ENCODE peak calls at places on chromosomes 4 and X, in ten cellular contexts. One of them, this sample, is unnamed.

GRCh38 chrX:115952417-115953092 is 218.0 kb upstream of the AGTR2 start:
- DNase-seq in OCI-LY7: no peak
- DNase-seq in cardiac muscle cell: no peak
- DNase-seq in stomach: no peak
- DNase-seq in HFF-Myc: no peak
- DNase-seq in astrocyte of the spinal cord: no peak
- DNase-seq in tibial nerve: no peak
- DNase-seq in pancreas: no peak
- DNase-seq in fibroblast of lung: no peak
- DNase-seq in lower leg skin: no peak
- DNase-seq in this sample: no peak

GRCh38 chr4:139651282-139652194 is 14.1 kb upstream of the MGST2 start:
- DNase-seq in OCI-LY7: peak
- DNase-seq in cardiac muscle cell: peak
- DNase-seq in stomach: peak
- DNase-seq in HFF-Myc: peak
- DNase-seq in astrocyte of the spinal cord: peak
- DNase-seq in tibial nerve: peak
- DNase-seq in pancreas: peak
- DNase-seq in fibroblast of lung: peak
- DNase-seq in lower leg skin: peak
- DNase-seq in this sample: peak

GRCh38 chr4:656651-657337 is 17.3 kb downstream of the ATP5ME start:
- DNase-seq in OCI-LY7: no peak
- DNase-seq in cardiac muscle cell: no peak
- DNase-seq in stomach: no peak
- DNase-seq in HFF-Myc: no peak
- DNase-seq in astrocyte of the spinal cord: no peak
- DNase-seq in tibial nerve: no peak
- DNase-seq in pancreas: no peak
- DNase-seq in fibroblast of lung: no peak
- DNase-seq in lower leg skin: no peak
- DNase-seq in this sample: no peak

GRCh38 chr4:72418458-72418857 is 150.6 kb downstream of the ADAMTS3 start:
- DNase-seq in OCI-LY7: no peak
- DNase-seq in cardiac muscle cell: no peak
- DNase-seq in stomach: no peak
- DNase-seq in HFF-Myc: peak
- DNase-seq in astrocyte of the spinal cord: peak
- DNase-seq in tibial nerve: peak
- DNase-seq in pancreas: no peak
- DNase-seq in fibroblast of lung: peak
- DNase-seq in lower leg skin: no peak
- DNase-seq in this sample: peak

GRCh38 chrX:1417921-1418875 is 26.3 kb upstream of the SLC25A6 start:
- DNase-seq in OCI-LY7: no peak
- DNase-seq in cardiac muscle cell: no peak
- DNase-seq in stomach: no peak
- DNase-seq in HFF-Myc: no peak
- DNase-seq in astrocyte of the spinal cord: no peak
- DNase-seq in tibial nerve: no peak
- DNase-seq in pancreas: no peak
- DNase-seq in fibroblast of lung: no peak
- DNase-seq in lower leg skin: no peak
- DNase-seq in this sample: no peak

GRCh38 chrX:80841259-80841658 is 31.6 kb upstream of the BRWD3 start:
- DNase-seq in OCI-LY7: no peak
- DNase-seq in cardiac muscle cell: no peak
- DNase-seq in stomach: no peak
- DNase-seq in HFF-Myc: no peak
- DNase-seq in astrocyte of the spinal cord: no peak
- DNase-seq in tibial nerve: no peak
- DNase-seq in pancreas: no peak
- DNase-seq in fibroblast of lung: no peak
- DNase-seq in lower leg skin: no peak
- DNase-seq in this sample: no peak

GRCh38 chrX:137195991-137196390 is 162.2 kb upstream of the GPR101 start:
- DNase-seq in OCI-LY7: no peak
- DNase-seq in cardiac muscle cell: no peak
- DNase-seq in stomach: no peak
- DNase-seq in HFF-Myc: no peak
- DNase-seq in astrocyte of the spinal cord: peak
- DNase-seq in tibial nerve: no peak
- DNase-seq in pancreas: no peak
- DNase-seq in fibroblast of lung: no peak
- DNase-seq in lower leg skin: no peak
- DNase-seq in this sample: peak

GRCh38 chrX:9352243-9352642 is 112.6 kb upstream of the TBL1X start:
- DNase-seq in OCI-LY7: peak
- DNase-seq in cardiac muscle cell: no peak
- DNase-seq in stomach: no peak
- DNase-seq in HFF-Myc: no peak
- DNase-seq in astrocyte of the spinal cord: no peak
- DNase-seq in tibial nerve: no peak
- DNase-seq in pancreas: no peak
- DNase-seq in fibroblast of lung: no peak
- DNase-seq in lower leg skin: no peak
- DNase-seq in this sample: no peak

GRCh38 chr4:27187786-27188185 is 327.1 kb downstream of the STIM2 start:
- DNase-seq in OCI-LY7: no peak
- DNase-seq in cardiac muscle cell: no peak
- DNase-seq in stomach: no peak
- DNase-seq in HFF-Myc: no peak
- DNase-seq in astrocyte of the spinal cord: no peak
- DNase-seq in tibial nerve: no peak
- DNase-seq in pancreas: no peak
- DNase-seq in fibroblast of lung: no peak
- DNase-seq in lower leg skin: no peak
- DNase-seq in this sample: no peak

GRCh38 chrX:109352121-109352556 is 129.7 kb downstream of the GUCY2F start:
- DNase-seq in OCI-LY7: no peak
- DNase-seq in cardiac muscle cell: no peak
- DNase-seq in stomach: peak
- DNase-seq in HFF-Myc: no peak
- DNase-seq in astrocyte of the spinal cord: peak
- DNase-seq in tibial nerve: no peak
- DNase-seq in pancreas: peak
- DNase-seq in fibroblast of lung: peak
- DNase-seq in lower leg skin: no peak
- DNase-seq in this sample: no peak

GRCh38 chr4:85420831-85421230 is 54.1 kb upstream of the ARHGAP24 start:
- DNase-seq in OCI-LY7: no peak
- DNase-seq in cardiac muscle cell: peak
- DNase-seq in stomach: no peak
- DNase-seq in HFF-Myc: no peak
- DNase-seq in astrocyte of the spinal cord: no peak
- DNase-seq in tibial nerve: no peak
- DNase-seq in pancreas: no peak
- DNase-seq in fibroblast of lung: no peak
- DNase-seq in lower leg skin: no peak
- DNase-seq in this sample: no peak

GRCh38 chrX:41005445-41005992 is 79.7 kb upstream of the USP9X start:
- DNase-seq in OCI-LY7: no peak
- DNase-seq in cardiac muscle cell: no peak
- DNase-seq in stomach: no peak
- DNase-seq in HFF-Myc: no peak
- DNase-seq in astrocyte of the spinal cord: no peak
- DNase-seq in tibial nerve: no peak
- DNase-seq in pancreas: no peak
- DNase-seq in fibroblast of lung: no peak
- DNase-seq in lower leg skin: no peak
- DNase-seq in this sample: no peak

GRCh38 chrX:48688531-48689142 is 5.0 kb downstream of the WAS start:
- DNase-seq in OCI-LY7: no peak
- DNase-seq in cardiac muscle cell: no peak
- DNase-seq in stomach: no peak
- DNase-seq in HFF-Myc: no peak
- DNase-seq in astrocyte of the spinal cord: no peak
- DNase-seq in tibial nerve: no peak
- DNase-seq in pancreas: no peak
- DNase-seq in fibroblast of lung: no peak
- DNase-seq in lower leg skin: no peak
- DNase-seq in this sample: no peak
- TF ChIP-seq CTCF in OCI-LY7: no peak
- TF ChIP-seq CTCF in cardiac muscle cell: no peak
- TF ChIP-seq CTCF in stomach: no peak
- TF ChIP-seq CTCF in HFF-Myc: no peak
- TF ChIP-seq CTCF in astrocyte of the spinal cord: no peak
- TF ChIP-seq CTCF in tibial nerve: no peak
- TF ChIP-seq CTCF in pancreas: no peak
- TF ChIP-seq CTCF in fibroblast of lung: no peak
- TF ChIP-seq CTCF in lower leg skin: no peak
- TF ChIP-seq CTCF in this sample: no peak

GRCh38 chr4:186722856-186723206 is 825 bp downstream of the FAT1 start:
- DNase-seq in OCI-LY7: no peak
- DNase-seq in cardiac muscle cell: no peak
- DNase-seq in stomach: no peak
- DNase-seq in HFF-Myc: no peak
- DNase-seq in astrocyte of the spinal cord: peak
- DNase-seq in tibial nerve: no peak
- DNase-seq in pancreas: no peak
- DNase-seq in fibroblast of lung: peak
- DNase-seq in lower leg skin: no peak
- DNase-seq in this sample: peak
- H3K4me3 ChIP-seq in OCI-LY7: no peak
- H3K4me3 ChIP-seq in cardiac muscle cell: peak
- H3K4me3 ChIP-seq in stomach: peak
- H3K4me3 ChIP-seq in HFF-Myc: peak
- H3K4me3 ChIP-seq in astrocyte of the spinal cord: peak
- H3K4me3 ChIP-seq in tibial nerve: peak
- H3K4me3 ChIP-seq in pancreas: peak
- H3K4me3 ChIP-seq in fibroblast of lung: peak
- H3K4me3 ChIP-seq in lower leg skin: peak
- H3K4me3 ChIP-seq in this sample: peak

DNA sequence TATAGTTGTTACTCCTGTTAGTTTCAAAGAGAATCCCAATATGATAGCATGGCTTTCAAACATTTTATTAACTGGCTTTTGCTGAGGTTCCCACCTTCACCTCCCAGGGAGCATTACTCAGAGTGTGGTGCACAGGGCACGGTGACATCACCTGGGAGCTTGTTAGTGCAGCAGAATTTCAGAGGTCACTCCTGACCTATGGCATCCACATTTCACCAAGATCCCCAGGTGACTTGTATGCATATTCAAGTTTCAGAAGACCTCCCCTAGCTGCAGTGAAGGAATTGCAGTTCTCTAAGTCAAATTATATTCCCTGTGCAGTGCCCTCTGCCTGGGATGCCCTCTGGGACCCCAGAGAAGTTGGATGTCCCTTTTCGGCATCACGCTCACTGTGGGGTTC is 29.7 kb upstream of the LNX1 start:
- DNase-seq in OCI-LY7: no peak
- DNase-seq in cardiac muscle cell: no peak
- DNase-seq in stomach: no peak
- DNase-seq in HFF-Myc: no peak
- DNase-seq in astrocyte of the spinal cord: no peak
- DNase-seq in tibial nerve: no peak
- DNase-seq in pancreas: no peak
- DNase-seq in fibroblast of lung: no peak
- DNase-seq in lower leg skin: no peak
- DNase-seq in this sample: no peak
- TF ChIP-seq CTCF in OCI-LY7: no peak
- TF ChIP-seq CTCF in cardiac muscle cell: no peak
- TF ChIP-seq CTCF in stomach: no peak
- TF ChIP-seq CTCF in HFF-Myc: no peak
- TF ChIP-seq CTCF in astrocyte of the spinal cord: no peak
- TF ChIP-seq CTCF in tibial nerve: no peak
- TF ChIP-seq CTCF in pancreas: no peak
- TF ChIP-seq CTCF in fibroblast of lung: no peak
- TF ChIP-seq CTCF in lower leg skin: no peak
- TF ChIP-seq CTCF in this sample: peak

DNA sequence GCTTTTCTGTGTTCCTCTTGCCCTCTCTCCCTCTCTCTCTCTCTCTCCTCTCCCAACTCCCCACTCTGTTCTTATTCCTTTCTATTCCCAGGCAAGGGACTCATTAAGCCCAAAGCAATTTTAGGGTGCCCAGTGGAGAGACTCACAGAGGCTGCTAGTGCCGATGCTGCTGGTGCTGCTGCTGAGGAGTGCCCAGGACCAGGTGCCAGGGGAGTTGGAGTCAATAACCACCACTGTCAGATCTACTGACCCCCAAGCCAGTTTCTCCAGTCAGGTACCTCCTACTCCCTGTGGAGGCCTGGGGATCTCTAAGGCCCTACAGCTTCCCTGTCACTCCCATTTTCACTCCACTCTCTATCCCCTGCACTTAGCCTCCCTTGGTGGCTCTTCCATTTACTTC is 54.2 kb upstream of the LAS1L start:
- DNase-seq in OCI-LY7: no peak
- DNase-seq in cardiac muscle cell: no peak
- DNase-seq in stomach: no peak
- DNase-seq in HFF-Myc: no peak
- DNase-seq in astrocyte of the spinal cord: no peak
- DNase-seq in tibial nerve: no peak
- DNase-seq in pancreas: no peak
- DNase-seq in fibroblast of lung: no peak
- DNase-seq in lower leg skin: no peak
- DNase-seq in this sample: no peak
- H3K4me3 ChIP-seq in OCI-LY7: no peak
- H3K4me3 ChIP-seq in cardiac muscle cell: no peak
- H3K4me3 ChIP-seq in stomach: peak
- H3K4me3 ChIP-seq in HFF-Myc: no peak
- H3K4me3 ChIP-seq in astrocyte of the spinal cord: no peak
- H3K4me3 ChIP-seq in tibial nerve: peak
- H3K4me3 ChIP-seq in pancreas: no peak
- H3K4me3 ChIP-seq in fibroblast of lung: no peak
- H3K4me3 ChIP-seq in lower leg skin: no peak
- H3K4me3 ChIP-seq in this sample: no peak

GRCh38 chrX:70664726-70665125 is 220.1 kb downstream of the DLG3 start:
- DNase-seq in OCI-LY7: peak
- DNase-seq in cardiac muscle cell: peak
- DNase-seq in stomach: no peak
- DNase-seq in HFF-Myc: no peak
- DNase-seq in astrocyte of the spinal cord: peak
- DNase-seq in tibial nerve: no peak
- DNase-seq in pancreas: peak
- DNase-seq in fibroblast of lung: peak
- DNase-seq in lower leg skin: no peak
- DNase-seq in this sample: peak
- TF ChIP-seq CTCF in OCI-LY7: peak
- TF ChIP-seq CTCF in cardiac muscle cell: peak
- TF ChIP-seq CTCF in stomach: no peak
- TF ChIP-seq CTCF in HFF-Myc: no peak
- TF ChIP-seq CTCF in astrocyte of the spinal cord: peak
- TF ChIP-seq CTCF in tibial nerve: no peak
- TF ChIP-seq CTCF in pancreas: no peak
- TF ChIP-seq CTCF in fibroblast of lung: peak
- TF ChIP-seq CTCF in lower leg skin: no peak
- TF ChIP-seq CTCF in this sample: peak

DNA sequence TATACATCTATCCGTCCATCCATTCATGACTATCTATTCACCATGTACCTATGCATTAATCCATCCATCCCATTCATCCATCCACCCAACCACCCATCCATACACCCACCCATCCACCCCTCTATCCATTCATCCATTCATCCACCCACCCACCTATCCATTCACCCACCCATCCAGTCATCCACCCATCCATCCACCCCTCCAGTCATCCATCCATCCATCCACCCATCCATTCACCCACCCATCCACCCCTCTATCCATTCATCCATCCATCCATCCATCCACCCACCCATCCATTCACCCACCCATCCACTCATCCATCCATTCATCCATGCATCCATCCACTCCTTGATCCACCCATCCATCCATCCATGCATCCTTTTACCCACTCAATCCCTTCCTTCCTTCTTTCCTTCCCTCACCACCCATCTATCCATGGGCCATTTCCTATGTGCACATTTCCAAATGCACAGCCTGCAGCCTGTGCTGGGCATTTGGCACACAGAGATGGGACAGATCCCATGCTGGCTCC is 100.8 kb upstream of the ADRA2C start:
- DNase-seq in OCI-LY7: no peak
- DNase-seq in cardiac muscle cell: no peak
- DNase-seq in stomach: no peak
- DNase-seq in HFF-Myc: no peak
- DNase-seq in astrocyte of the spinal cord: no peak
- DNase-seq in tibial nerve: no peak
- DNase-seq in pancreas: no peak
- DNase-seq in fibroblast of lung: no peak
- DNase-seq in lower leg skin: no peak
- DNase-seq in this sample: no peak
- H3K4me3 ChIP-seq in OCI-LY7: no peak
- H3K4me3 ChIP-seq in cardiac muscle cell: no peak
- H3K4me3 ChIP-seq in stomach: no peak
- H3K4me3 ChIP-seq in HFF-Myc: no peak
- H3K4me3 ChIP-seq in astrocyte of the spinal cord: no peak
- H3K4me3 ChIP-seq in tibial nerve: no peak
- H3K4me3 ChIP-seq in pancreas: no peak
- H3K4me3 ChIP-seq in fibroblast of lung: no peak
- H3K4me3 ChIP-seq in lower leg skin: no peak
- H3K4me3 ChIP-seq in this sample: no peak

This sample was measured in astrocyte of the cerebellum.